ENCODE peak calls at places on chromosomes 7 and 10, in seven cellular contexts. P, F, K, B, C, U and D are unnamed samples.

GRCh38 chr7:117478796-117479479 is 887 bp upstream of the CFTR start:
- DNase-seq in P (peak; percentile 51), F (no peak), K (no peak), B (no peak), C (no peak), U (peak; percentile 24), D (no peak)

GRCh38 chr7:29921404-29922010 is 68.1 kb downstream of the SCRN1 start:
- DNase-seq in P (peak; percentile 60), F (peak; percentile 73), K (peak; percentile 67), B (peak; percentile 56), C (peak; percentile 68), U (peak; percentile 68), D (peak; percentile 18)

GRCh38 chr10:131193923-131194322 is 117.6 kb downstream of the TCERG1L start:
- DNase-seq in P (no peak), F (no peak), K (no peak), B (no peak), C (no peak), U (no peak), D (no peak)

GRCh38 chr7:115356139-115356746 is 434.3 kb downstream of the MDFIC start:
- DNase-seq in P (no peak), F (peak; percentile 48), K (peak; percentile 64), B (no peak), C (peak; percentile 6), U (peak; percentile 29), D (no peak)

GRCh38 chr10:127468632-127469031 is 80.5 kb upstream of the NPS start:
- DNase-seq in P (no peak), F (no peak), K (no peak), B (no peak), C (no peak), U (peak; percentile 25), D (no peak)

GRCh38 chr7:53542164-53542563 is 506.7 kb downstream of the POM121L12 start:
- DNase-seq in P (no peak), F (no peak), K (no peak), B (no peak), C (no peak), U (no peak), D (no peak)

GRCh38 chr7:35549781-35550180 is 145.2 kb downstream of the HERPUD2 start:
- DNase-seq in P (no peak), F (no peak), K (no peak), B (no peak), C (no peak), U (no peak), D (no peak)

GRCh38 chr10:18601321-18601720 is 50.1 kb downstream of the NSUN6 start:
- DNase-seq in P (no peak), F (no peak), K (no peak), B (no peak), C (no peak), U (no peak), D (no peak)

GRCh38 chr10:28721318-28721717 is 44.0 kb downstream of the BAMBI start:
- DNase-seq in P (no peak), F (no peak), K (no peak), B (no peak), C (no peak), U (no peak), D (no peak)

GRCh38 chr10:129960493-129961273 is 3.4 kb downstream of the EBF3 start:
- DNase-seq in P (peak; percentile 21), F (no peak), K (no peak), B (no peak), C (no peak), U (no peak), D (no peak)

GRCh38 chr10:61742812-61743211 is 80.1 kb downstream of the CABCOCO1 start:
- DNase-seq in P (no peak), F (no peak), K (no peak), B (no peak), C (no peak), U (no peak), D (no peak)

GRCh38 chr10:35667270-35667889 is 25.3 kb upstream of the FZD8 start:
- DNase-seq in P (no peak), F (no peak), K (no peak), B (no peak), C (no peak), U (no peak), D (no peak)

GRCh38 chr7:94823952-94824351 is 83.4 kb upstream of the PPP1R9A start:
- DNase-seq in P (no peak), F (peak; percentile 77), K (peak; percentile 26), B (peak; percentile 60), C (no peak), U (peak; percentile 26), D (peak; percentile 31)

GRCh38 chr7:102891693-102892261 is 21.0 kb upstream of the LRRC17 start:
- DNase-seq in P (no peak), F (peak; percentile 90), K (peak; percentile 96), B (no peak), C (no peak), U (peak; percentile 38), D (peak; percentile 78)

GRCh38 chr7:359776-360361 is 69.9 kb downstream of the FOXL3 start:
- DNase-seq in P (no peak), F (no peak), K (no peak), B (no peak), C (no peak), U (no peak), D (no peak)

GRCh38 chr10:19332304-19332703 is 283.7 kb downstream of the MALRD1 start:
- DNase-seq in P (no peak), F (no peak), K (no peak), B (no peak), C (no peak), U (no peak), D (no peak)

GRCh38 chr10:124043310-124044142 is 49.9 kb downstream of the CHST15 start:
- DNase-seq in P (no peak), F (no peak), K (no peak), B (no peak), C (peak; percentile 77), U (no peak), D (no peak)

DNA sequence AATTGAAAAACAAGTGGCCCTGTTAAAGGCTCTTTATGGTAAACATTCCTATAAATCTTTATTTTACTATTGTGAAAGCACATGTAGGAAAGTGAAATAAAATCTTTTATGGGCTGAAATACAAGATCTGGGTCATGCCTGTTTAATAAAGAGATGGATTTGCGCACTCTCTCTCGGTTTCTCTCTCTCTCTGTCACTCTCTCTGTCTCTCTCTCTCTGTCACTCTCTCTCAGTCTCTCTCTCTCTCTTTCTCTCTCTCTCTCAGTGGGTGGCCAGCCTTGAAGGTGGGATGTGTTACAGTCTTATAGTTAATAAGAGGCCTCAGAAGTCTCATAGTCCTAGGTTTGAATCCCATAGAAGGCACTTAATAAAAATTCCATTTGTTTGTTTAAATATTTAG is 2.4 kb downstream of the TAC1 start:
- DNase-seq in P (no peak), F (no peak), K (no peak), B (no peak), C (no peak), U (no peak), D (no peak)
- H3K4me3 ChIP-seq in P (no peak overlapping the region), F (no peak overlapping the region), K (no peak overlapping the region), B (no peak overlapping the region), C (no peak overlapping the region), U (no peak overlapping the region), D (no peak overlapping the region)

GRCh38 chr7:27095897-27096755 is at the start of gene HOXA1:
- DNase-seq in P (peak; percentile 48), F (peak; percentile 94), K (peak; percentile 98), B (no peak), C (peak; percentile 94), U (peak; percentile 86), D (peak; percentile 75)

GRCh38 chr7:27092753-27093097 is 3.1 kb downstream of the HOXA1 start:
- DNase-seq in P (no peak), F (no peak), K (no peak), B (no peak), C (no peak), U (no peak), D (no peak)

GRCh38 chr7:27094304-27095049 is 1.3 kb downstream of the HOXA1 start:
- DNase-seq in P (peak; percentile 6), F (no peak), K (no peak), B (no peak), C (no peak), U (no peak), D (no peak)

GRCh38 chr7:27096756-27097514 is 1.1 kb upstream of the HOXA1 start:
- DNase-seq in P (peak; percentile 8), F (peak; percentile 45), K (peak; percentile 80), B (no peak), C (peak; percentile 12), U (no peak), D (no peak)

GRCh38 chr7:27095050-27095896 is 527 bp downstream of the HOXA1 start:
- DNase-seq in P (peak; percentile 14), F (no peak), K (no peak), B (no peak), C (peak; percentile 25), U (no peak), D (no peak)
- H3K4me3 ChIP-seq in P (no peak overlapping the region), F (peak overlapping the region; percentile 84), K (peak overlapping the region; percentile 80), B (no peak overlapping the region), C (peak overlapping the region; percentile 80), U (peak overlapping the region; percentile 95), D (peak overlapping the region; percentile 89)

GRCh38 chr10:33249137-33249536 is 85.3 kb downstream of the NRP1 start:
- DNase-seq in P (no peak), F (no peak), K (no peak), B (no peak), C (no peak), U (no peak), D (no peak)
- H3K4me3 ChIP-seq in P (no peak overlapping the region), F (no peak overlapping the region), K (no peak overlapping the region), B (no peak overlapping the region), C (no peak overlapping the region), U (no peak overlapping the region), D (no peak overlapping the region)

DNA sequence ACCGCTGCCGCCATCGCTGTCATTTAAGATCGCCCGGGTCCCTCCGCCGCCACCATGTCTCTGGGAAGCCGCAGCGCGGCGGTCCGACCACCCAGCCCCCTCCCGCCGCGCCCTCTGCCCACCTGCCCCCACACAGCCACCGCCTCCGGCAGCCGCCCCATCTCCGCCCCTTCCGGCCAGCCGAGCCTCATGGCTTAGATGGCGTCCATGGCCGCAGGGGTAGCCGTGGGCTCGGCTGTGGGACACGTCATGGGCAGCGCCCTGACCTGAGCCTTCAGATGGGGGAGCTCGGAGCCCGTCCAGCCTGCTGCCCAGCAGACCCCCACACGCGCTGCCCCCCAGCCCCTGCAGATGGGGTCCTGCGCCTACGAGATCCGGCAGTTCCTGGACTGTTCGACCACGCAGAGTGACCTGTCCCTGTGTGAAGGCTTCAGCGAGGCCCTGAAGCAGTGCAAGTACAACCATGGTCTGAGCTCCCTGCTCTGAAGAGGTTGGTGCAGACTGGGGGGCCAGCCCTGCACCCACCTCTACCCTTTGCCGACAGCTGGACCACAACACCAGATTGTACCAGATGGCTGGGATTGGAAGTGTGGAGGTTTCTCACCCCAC is 38.0 kb upstream of the TARP start:
- DNase-seq in P (no peak), F (no peak), K (peak; percentile 40), B (no peak), C (no peak), U (no peak), D (no peak)
- H3K4me3 ChIP-seq in P (no peak overlapping the region), F (peak overlapping the region; percentile 58), K (peak overlapping the region; percentile 69), B (no peak overlapping the region), C (no peak overlapping the region), U (no peak overlapping the region), D (peak overlapping the region; percentile 37)

DNA sequence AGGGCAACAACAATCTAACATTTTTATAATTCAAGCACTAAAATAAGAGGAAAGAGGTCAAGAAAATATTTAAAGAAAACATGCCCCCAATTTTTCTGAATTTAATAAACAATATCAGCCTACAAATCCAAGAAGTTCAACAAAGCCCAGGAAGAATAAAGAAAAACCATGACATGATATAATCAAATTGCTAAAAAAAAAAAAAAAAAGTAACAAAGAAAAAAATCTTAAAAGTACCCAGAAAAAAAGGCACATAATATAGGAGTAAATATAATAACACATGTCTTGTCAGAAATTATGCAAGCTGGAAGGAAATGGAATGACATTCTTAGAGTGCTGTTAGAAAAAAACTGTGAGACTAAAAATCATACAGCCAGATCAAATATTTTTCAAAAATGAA is 151.4 kb downstream of the IMMP2L start:
- DNase-seq in P (no peak), F (no peak), K (no peak), B (no peak), C (no peak), U (no peak), D (no peak)
- H3K4me3 ChIP-seq in P (no peak overlapping the region), F (no peak overlapping the region), K (no peak overlapping the region), B (no peak overlapping the region), C (no peak overlapping the region), U (no peak overlapping the region), D (no peak overlapping the region)